ENCODE peak calls at places on chromosomes 2 and 18, in four cellular contexts. One of them, this sample, is unnamed.

GRCh38 chr2:113762377-113763118 is 6.1 kb upstream of the SLC35F5 start:
- DNase-seq in A549: no peak
- DNase-seq in stimulated activated naive B cell treated with anti-CD40 and anti-IgM and Interleukin-4, amounts not matched to agents 10 μg/mL and 1 μg/mL and 100 μg/mL, for 72 hours: no peak
- DNase-seq in EH: peak; percentile 94
- DNase-seq in this sample: no peak

GRCh38 chr2:218005028-218005427 is 2.2 kb upstream of the TNS1 start:
- DNase-seq in stimulated activated naive B cell treated with anti-CD40 and anti-IgM and Interleukin-4, amounts not matched to agents 10 μg/mL and 1 μg/mL and 100 μg/mL, for 72 hours: no peak
- DNase-seq in EH: peak; percentile 60
- DNase-seq in A549: no peak
- DNase-seq in this sample: no peak

GRCh38 chr2:124316875-124317605 is 292.0 kb downstream of the CNTNAP5 start:
- DNase-seq in stimulated activated naive B cell treated with anti-CD40 and anti-IgM and Interleukin-4, amounts not matched to agents 10 μg/mL and 1 μg/mL and 100 μg/mL, for 72 hours: no peak
- DNase-seq in EH: peak; percentile 6
- DNase-seq in A549: no peak
- DNase-seq in this sample: no peak

GRCh38 chr2:28589746-28590463 is 94.0 kb downstream of the PLB1 start:
- DNase-seq in stimulated activated naive B cell treated with anti-CD40 and anti-IgM and Interleukin-4, amounts not matched to agents 10 μg/mL and 1 μg/mL and 100 μg/mL, for 72 hours: no peak
- DNase-seq in A549: no peak
- DNase-seq in EH: no peak
- DNase-seq in this sample: no peak

GRCh38 chr2:237574894-237575868 is 8.8 kb downstream of the PRLH start:
- DNase-seq in stimulated activated naive B cell treated with anti-CD40 and anti-IgM and Interleukin-4, amounts not matched to agents 10 μg/mL and 1 μg/mL and 100 μg/mL, for 72 hours: no peak
- DNase-seq in EH: no peak
- DNase-seq in A549: no peak
- DNase-seq in this sample: no peak

GRCh38 chr18:14961991-14962390 is 214.0 kb downstream of the ANKRD30B start:
- DNase-seq in stimulated activated naive B cell treated with anti-CD40 and anti-IgM and Interleukin-4, amounts not matched to agents 10 μg/mL and 1 μg/mL and 100 μg/mL, for 72 hours: no peak
- DNase-seq in A549: no peak
- DNase-seq in EH: no peak
- DNase-seq in this sample: no peak

GRCh38 chr2:15947431-15947830 is 7.1 kb downstream of the MYCN start:
- DNase-seq in stimulated activated naive B cell treated with anti-CD40 and anti-IgM and Interleukin-4, amounts not matched to agents 10 μg/mL and 1 μg/mL and 100 μg/mL, for 72 hours: no peak
- DNase-seq in A549: no peak
- DNase-seq in EH: no peak
- DNase-seq in this sample: no peak

GRCh38 chr2:36655456-36655855 is 41.1 kb upstream of the VIT start:
- DNase-seq in EH: peak; percentile 100
- DNase-seq in A549: no peak
- DNase-seq in stimulated activated naive B cell treated with anti-CD40 and anti-IgM and Interleukin-4, amounts not matched to agents 10 μg/mL and 1 μg/mL and 100 μg/mL, for 72 hours: no peak
- DNase-seq in this sample: no peak

GRCh38 chr2:74379851-74380789 is at the start of gene DCTN1:
- DNase-seq in EH: peak; percentile 73
- DNase-seq in stimulated activated naive B cell treated with anti-CD40 and anti-IgM and Interleukin-4, amounts not matched to agents 10 μg/mL and 1 μg/mL and 100 μg/mL, for 72 hours: no peak
- DNase-seq in A549: peak; percentile 35
- DNase-seq in this sample: no peak

GRCh38 chr2:98569197-98569793 is 39.0 kb downstream of the COA5 start:
- DNase-seq in A549: peak; percentile 51
- DNase-seq in EH: peak; percentile 6
- DNase-seq in stimulated activated naive B cell treated with anti-CD40 and anti-IgM and Interleukin-4, amounts not matched to agents 10 μg/mL and 1 μg/mL and 100 μg/mL, for 72 hours: peak; percentile 17
- DNase-seq in this sample: peak; percentile 79

GRCh38 chr2:181846359-181846758 is 45.2 kb upstream of the ITPRID2 start:
- DNase-seq in EH: no peak
- DNase-seq in stimulated activated naive B cell treated with anti-CD40 and anti-IgM and Interleukin-4, amounts not matched to agents 10 μg/mL and 1 μg/mL and 100 μg/mL, for 72 hours: no peak
- DNase-seq in A549: no peak
- DNase-seq in this sample: no peak

GRCh38 chr2:239157766-239158165 is 243.1 kb downstream of the HDAC4 start:
- DNase-seq in EH: no peak
- DNase-seq in A549: peak; percentile 35
- DNase-seq in stimulated activated naive B cell treated with anti-CD40 and anti-IgM and Interleukin-4, amounts not matched to agents 10 μg/mL and 1 μg/mL and 100 μg/mL, for 72 hours: no peak
- DNase-seq in this sample: peak; percentile 10

GRCh38 chr2:202152104-202152771 is 79.2 kb downstream of the KIAA2012 start:
- DNase-seq in stimulated activated naive B cell treated with anti-CD40 and anti-IgM and Interleukin-4, amounts not matched to agents 10 μg/mL and 1 μg/mL and 100 μg/mL, for 72 hours: no peak
- DNase-seq in A549: no peak
- DNase-seq in EH: peak; percentile 78
- DNase-seq in this sample: no peak

GRCh38 chr2:191617589-191617988 is 60.3 kb upstream of the NABP1 start:
- DNase-seq in A549: no peak
- DNase-seq in stimulated activated naive B cell treated with anti-CD40 and anti-IgM and Interleukin-4, amounts not matched to agents 10 μg/mL and 1 μg/mL and 100 μg/mL, for 72 hours: peak; percentile 74
- DNase-seq in EH: no peak
- DNase-seq in this sample: peak; percentile 57

GRCh38 chr2:55430536-55430935 is 10.9 kb upstream of the CCDC88A start:
- DNase-seq in stimulated activated naive B cell treated with anti-CD40 and anti-IgM and Interleukin-4, amounts not matched to agents 10 μg/mL and 1 μg/mL and 100 μg/mL, for 72 hours: no peak
- DNase-seq in A549: no peak
- DNase-seq in EH: peak; percentile 27
- DNase-seq in this sample: no peak

GRCh38 chr2:107062599-107063196 is 176.7 kb upstream of the ST6GAL2 start:
- DNase-seq in A549: no peak
- DNase-seq in EH: no peak
- DNase-seq in stimulated activated naive B cell treated with anti-CD40 and anti-IgM and Interleukin-4, amounts not matched to agents 10 μg/mL and 1 μg/mL and 100 μg/mL, for 72 hours: no peak
- DNase-seq in this sample: no peak

GRCh38 chr18:4074647-4075046 is 380.5 kb downstream of the DLGAP1 start:
- DNase-seq in EH: no peak
- DNase-seq in A549: no peak
- DNase-seq in stimulated activated naive B cell treated with anti-CD40 and anti-IgM and Interleukin-4, amounts not matched to agents 10 μg/mL and 1 μg/mL and 100 μg/mL, for 72 hours: no peak
- DNase-seq in this sample: no peak

GRCh38 chr2:136135924-136136906 is 18.3 kb upstream of the CXCR4 start:
- DNase-seq in EH: no peak
- DNase-seq in stimulated activated naive B cell treated with anti-CD40 and anti-IgM and Interleukin-4, amounts not matched to agents 10 μg/mL and 1 μg/mL and 100 μg/mL, for 72 hours: peak; percentile 76
- DNase-seq in A549: no peak
- DNase-seq in this sample: peak; percentile 76

GRCh38 chr2:201357216-201357615 is at the start of gene FLACC1:
- DNase-seq in A549: peak; percentile 39
- DNase-seq in EH: peak; percentile 90
- DNase-seq in stimulated activated naive B cell treated with anti-CD40 and anti-IgM and Interleukin-4, amounts not matched to agents 10 μg/mL and 1 μg/mL and 100 μg/mL, for 72 hours: no peak
- DNase-seq in this sample: no peak

GRCh38 chr2:71347517-71347916 is 15.9 kb downstream of the ZNF638 start:
- DNase-seq in A549: no peak
- DNase-seq in EH: peak; percentile 44
- DNase-seq in stimulated activated naive B cell treated with anti-CD40 and anti-IgM and Interleukin-4, amounts not matched to agents 10 μg/mL and 1 μg/mL and 100 μg/mL, for 72 hours: no peak
- DNase-seq in this sample: no peak

GRCh38 chr2:48572797-48573196 is 42.8 kb downstream of the STON1 start:
- DNase-seq in stimulated activated naive B cell treated with anti-CD40 and anti-IgM and Interleukin-4, amounts not matched to agents 10 μg/mL and 1 μg/mL and 100 μg/mL, for 72 hours: no peak
- DNase-seq in EH: no peak
- DNase-seq in A549: no peak
- DNase-seq in this sample: no peak

GRCh38 chr2:215769246-215769645 is 244.1 kb downstream of the MREG start:
- DNase-seq in stimulated activated naive B cell treated with anti-CD40 and anti-IgM and Interleukin-4, amounts not matched to agents 10 μg/mL and 1 μg/mL and 100 μg/mL, for 72 hours: no peak
- DNase-seq in EH: no peak
- DNase-seq in A549: no peak
- DNase-seq in this sample: no peak

GRCh38 chr2:13413989-13414388 is 697.3 kb downstream of the TRIB2 start:
- DNase-seq in stimulated activated naive B cell treated with anti-CD40 and anti-IgM and Interleukin-4, amounts not matched to agents 10 μg/mL and 1 μg/mL and 100 μg/mL, for 72 hours: no peak
- DNase-seq in EH: no peak
- DNase-seq in A549: no peak
- DNase-seq in this sample: no peak

GRCh38 chr18:39913790-39914366 is 2041.2 kb upstream of the PIK3C3 start:
- DNase-seq in stimulated activated naive B cell treated with anti-CD40 and anti-IgM and Interleukin-4, amounts not matched to agents 10 μg/mL and 1 μg/mL and 100 μg/mL, for 72 hours: no peak
- DNase-seq in EH: no peak
- DNase-seq in A549: no peak
- DNase-seq in this sample: no peak